ENCODE peak calls at places on chromosomes 6 and 20, in eight cellular contexts. D, I, G, L, X, A, E and S are unnamed samples.

GRCh38 chr20:4633379-4633778 is 88.3 kb upstream of the PRND start:
- DNase-seq in X (peak; percentile 47), A (no peak), D (no peak), L (no peak), I (no peak), E (no peak), G (no peak), S (no peak)

GRCh38 chr6:107618672-107619071 is 128.8 kb downstream of the SOBP start:
- DNase-seq in L (no peak), I (no peak), A (peak; percentile 66), D (no peak), G (no peak), X (no peak), E (no peak), S (no peak)

GRCh38 chr6:28161410-28162079 is 19.9 kb downstream of the ZKSCAN8 start:
- DNase-seq in D (peak; percentile 69), A (peak; percentile 87), X (peak; percentile 66), E (peak; percentile 93), G (peak; percentile 78), L (peak; percentile 81), I (peak; percentile 59), S (no peak)

GRCh38 chr6:117906905-117907599 is at the start of gene SLC35F1:
- DNase-seq in E (peak; percentile 81), I (peak; percentile 7), D (no peak), A (peak; percentile 71), G (peak; percentile 25), X (peak; percentile 29), L (peak; percentile 31), S (no peak)

GRCh38 chr6:157592566-157592965 is 211.6 kb downstream of the ZDHHC14 start:
- DNase-seq in X (no peak), D (no peak), A (no peak), E (no peak), G (no peak), L (no peak), I (no peak), S (no peak)

GRCh38 chr20:44600758-44601562 is 18.6 kb downstream of the PKIG start:
- DNase-seq in I (peak; percentile 41), D (peak; percentile 46), G (peak; percentile 60), X (no peak), A (no peak), L (peak; percentile 50), E (no peak), S (no peak)

GRCh38 chr6:156471000-156471399 is 306.2 kb upstream of the ARID1B start:
- DNase-seq in I (no peak), D (no peak), A (no peak), G (no peak), L (no peak), E (no peak), X (no peak), S (no peak)

GRCh38 chr6:89069536-89070163 is 10.9 kb upstream of the PNRC1 start:
- DNase-seq in X (no peak), L (no peak), I (no peak), A (no peak), G (no peak), E (no peak), D (no peak), S (no peak)

GRCh38 chr20:44159125-44159524 is 27.9 kb downstream of the JPH2 start:
- DNase-seq in G (no peak), X (no peak), I (no peak), L (no peak), A (no peak), D (no peak), E (no peak), S (no peak)

GRCh38 chr20:5156670-5157448 is 30.1 kb downstream of the CDS2 start:
- DNase-seq in E (no peak), D (no peak), L (no peak), G (no peak), A (no peak), I (peak; percentile 35), X (peak; percentile 48), S (no peak)

GRCh38 chr6:146876271-146877151 is 277.7 kb downstream of the ADGB start:
- DNase-seq in E (no peak), I (peak; percentile 28), D (no peak), X (peak; percentile 50), L (no peak), A (no peak), G (no peak), S (no peak)

GRCh38 chr20:62692176-62692575 is 16.5 kb upstream of the NTSR1 start:
- DNase-seq in X (no peak), L (no peak), I (no peak), D (no peak), G (no peak), E (no peak), A (no peak), S (no peak)

GRCh38 chr6:30748851-30749540 is 4.6 kb upstream of the IER3 start:
- DNase-seq in E (no peak), X (peak; percentile 63), D (no peak), L (no peak), G (no peak), I (no peak), A (no peak), S (no peak)

GRCh38 chr20:32845786-32846185 is 12.9 kb upstream of the EFCAB8 start:
- DNase-seq in I (no peak), L (no peak), G (no peak), A (no peak), D (no peak), X (no peak), E (no peak), S (no peak)

GRCh38 chr20:49286689-49287551 is 9.1 kb upstream of the ZNFX1 start:
- DNase-seq in X (no peak), I (no peak), G (no peak), L (no peak), A (no peak), E (no peak), D (no peak), S (no peak)

GRCh38 chr20:24419786-24420185 is 49.6 kb upstream of the SYNDIG1 start:
- DNase-seq in A (no peak), G (no peak), D (no peak), E (no peak), X (no peak), L (no peak), I (no peak), S (no peak)

GRCh38 chr6:111894951-111895350 is 21.7 kb upstream of the FYN start:
- DNase-seq in L (no peak), G (no peak), I (peak; percentile 59), A (no peak), X (peak; percentile 23), D (no peak), E (no peak), S (no peak)

GRCh38 chr20:19026901-19027644 is 185.4 kb upstream of the SLC24A3 start:
- DNase-seq in I (no peak), E (peak; percentile 62), G (no peak), D (no peak), A (no peak), X (no peak), L (no peak), S (no peak)

GRCh38 chr20:8218861-8219260 is 86.8 kb downstream of the PLCB1 start:
- DNase-seq in I (peak; percentile 66), X (peak; percentile 46), G (no peak), L (no peak), E (no peak), A (no peak), D (no peak), S (no peak)

GRCh38 chr20:59032023-59032712 is at the start of gene ATP5F1E:
- DNase-seq in L (peak; percentile 98), E (peak; percentile 95), A (peak; percentile 97), G (peak; percentile 98), I (peak; percentile 86), D (peak; percentile 95), X (peak; percentile 92), S (peak; percentile 54)

GRCh38 chr20:35298264-35298663 is 6.0 kb upstream of the FAM83C start:
- DNase-seq in X (no peak), E (no peak), L (no peak), I (no peak), A (no peak), G (no peak), D (no peak), S (no peak)

GRCh38 chr20:35296101-35296554 is 3.9 kb upstream of the FAM83C start:
- DNase-seq in I (no peak), D (peak; percentile 7), G (no peak), E (no peak), X (no peak), A (no peak), L (no peak), S (no peak)

GRCh38 chr20:35295674-35296073 is 3.4 kb upstream of the FAM83C start:
- DNase-seq in L (no peak), A (no peak), X (no peak), E (no peak), I (no peak), G (no peak), D (no peak), S (no peak)

GRCh38 chr20:35297740-35298139 is 5.5 kb upstream of the FAM83C start:
- DNase-seq in E (no peak), L (no peak), A (no peak), G (no peak), D (no peak), I (no peak), X (no peak), S (no peak)

DNA sequence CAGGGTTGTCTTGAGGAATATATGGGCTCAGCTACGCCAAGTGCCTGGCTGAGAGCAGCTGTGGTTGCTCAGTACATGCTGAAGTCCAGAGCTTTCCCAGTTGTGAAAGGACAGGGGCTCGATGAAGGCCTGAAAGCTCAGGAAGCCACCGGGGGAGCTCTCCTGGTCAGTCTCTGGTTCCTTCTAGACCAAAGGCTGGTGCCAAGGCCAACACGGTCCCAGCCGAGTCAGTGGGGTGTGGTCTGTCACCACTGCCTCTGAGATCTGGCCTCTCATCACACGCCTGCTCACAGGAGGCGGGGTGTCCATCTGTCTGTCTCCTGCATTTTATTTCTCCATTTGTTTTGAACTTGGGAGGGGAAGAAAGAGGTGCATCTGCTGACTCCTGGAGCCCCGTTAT is 4.9 kb upstream of the FAM83C start:
- DNase-seq in E (no peak), X (no peak), A (no peak), I (no peak), G (no peak), D (no peak), L (no peak), S (no peak)
- TF ChIP-seq CTCF in E (no peak), X (no peak), A (no peak), I (no peak), G (no peak), D (no peak), L (no peak), S (no peak)

GRCh38 chr6:20875369-20875963 is 341.2 kb downstream of the CDKAL1 start:
- DNase-seq in G (no peak), A (no peak), X (peak; percentile 73), I (peak; percentile 71), L (no peak), D (peak; percentile 52), E (no peak), S (no peak)
- TF ChIP-seq CTCF in G (peak; percentile 40), A (peak; percentile 56), X (peak; percentile 59), I (peak; percentile 61), L (no peak), D (peak; percentile 23), E (no peak), S (peak; percentile 56)

GRCh38 chr6:75693534-75693933 is 55.5 kb upstream of the MYO6 start:
- DNase-seq in X (peak; percentile 56), L (no peak), D (no peak), G (no peak), E (no peak), I (peak; percentile 54), A (no peak), S (no peak)
- TF ChIP-seq CTCF in X (peak; percentile 30), L (no peak), D (no peak), G (no peak), E (no peak), I (no peak), A (no peak), S (no peak)

GRCh38 chr6:170584181-170584953 is at the start of gene PDCD2:
- DNase-seq in L (peak; percentile 94), G (peak; percentile 94), D (peak; percentile 86), E (peak; percentile 91), I (peak; percentile 85), X (peak; percentile 89), A (peak; percentile 97), S (peak; percentile 85)
- TF ChIP-seq CTCF in L (no peak), G (no peak), D (no peak), E (no peak), I (no peak), X (no peak), A (no peak), S (no peak)